ENCODE peak calls at places on chromosomes 12 and 14, in six cellular contexts. One of them, this sample, is unnamed.

GRCh38 chr14:69640931-69641330 is 29.5 kb downstream of the SUSD6 start:
- DNase-seq in MCF 10A: no peak
- DNase-seq in spleen: no peak
- DNase-seq in AG04450: no peak
- DNase-seq in AG09309: no peak
- DNase-seq in fibroblast of the aortic adventitia: no peak
- DNase-seq in this sample: no peak

GRCh38 chr14:101963611-101964296 is 619 bp upstream of the DYNC1H1 start:
- DNase-seq in AG04450: no peak
- DNase-seq in MCF 10A: no peak
- DNase-seq in fibroblast of the aortic adventitia: no peak
- DNase-seq in AG09309: no peak
- DNase-seq in spleen: no peak
- DNase-seq in this sample: no peak

GRCh38 chr12:108516511-108517275 is 1.6 kb downstream of the FICD start:
- DNase-seq in MCF 10A: peak; percentile 26
- DNase-seq in spleen: no peak
- DNase-seq in fibroblast of the aortic adventitia: no peak
- DNase-seq in AG09309: no peak
- DNase-seq in AG04450: no peak
- DNase-seq in this sample: no peak

GRCh38 chr12:69473229-69473628 is 3.0 kb downstream of the FRS2 start:
- DNase-seq in AG04450: no peak
- DNase-seq in spleen: no peak
- DNase-seq in AG09309: no peak
- DNase-seq in fibroblast of the aortic adventitia: no peak
- DNase-seq in MCF 10A: no peak
- DNase-seq in this sample: no peak

GRCh38 chr14:85087201-85087600 is 442.7 kb upstream of the FLRT2 start:
- DNase-seq in AG04450: peak; percentile 2
- DNase-seq in MCF 10A: no peak
- DNase-seq in spleen: no peak
- DNase-seq in fibroblast of the aortic adventitia: peak; percentile 27
- DNase-seq in AG09309: peak; percentile 13
- DNase-seq in this sample: no peak

GRCh38 chr12:43858096-43858495 is 22.2 kb downstream of the TMEM117 start:
- DNase-seq in spleen: no peak
- DNase-seq in MCF 10A: no peak
- DNase-seq in AG04450: no peak
- DNase-seq in AG09309: no peak
- DNase-seq in fibroblast of the aortic adventitia: no peak
- DNase-seq in this sample: no peak

GRCh38 chr14:94077823-94078222 is 3.2 kb downstream of the DDX24 start:
- DNase-seq in AG09309: no peak
- DNase-seq in fibroblast of the aortic adventitia: no peak
- DNase-seq in AG04450: no peak
- DNase-seq in spleen: no peak
- DNase-seq in MCF 10A: no peak
- DNase-seq in this sample: no peak

GRCh38 chr12:51115516-51115915 is 32.1 kb upstream of the CSRNP2 start:
- DNase-seq in spleen: no peak
- DNase-seq in MCF 10A: no peak
- DNase-seq in AG04450: no peak
- DNase-seq in fibroblast of the aortic adventitia: no peak
- DNase-seq in AG09309: no peak
- DNase-seq in this sample: no peak

GRCh38 chr14:51327376-51327775 is 87.3 kb downstream of the TMX1 start:
- DNase-seq in AG09309: no peak
- DNase-seq in spleen: no peak
- DNase-seq in MCF 10A: peak; percentile 11
- DNase-seq in fibroblast of the aortic adventitia: peak; percentile 61
- DNase-seq in AG04450: no peak
- DNase-seq in this sample: no peak

GRCh38 chr12:76649091-76649490 is 89.5 kb upstream of the OSBPL8 start:
- DNase-seq in AG04450: no peak
- DNase-seq in fibroblast of the aortic adventitia: no peak
- DNase-seq in MCF 10A: no peak
- DNase-seq in spleen: no peak
- DNase-seq in AG09309: no peak
- DNase-seq in this sample: no peak

GRCh38 chr14:63045234-63045611 is at the start of gene KCNH5:
- DNase-seq in MCF 10A: no peak
- DNase-seq in fibroblast of the aortic adventitia: peak; percentile 15
- DNase-seq in spleen: no peak
- DNase-seq in AG09309: no peak
- DNase-seq in AG04450: no peak
- DNase-seq in this sample: peak; percentile 80

GRCh38 chr14:71616013-71616412 is 316.2 kb upstream of the RGS6 start:
- DNase-seq in spleen: no peak
- DNase-seq in AG04450: no peak
- DNase-seq in fibroblast of the aortic adventitia: no peak
- DNase-seq in AG09309: no peak
- DNase-seq in MCF 10A: no peak
- DNase-seq in this sample: no peak

GRCh38 chr14:77482422-77482821 is 16.2 kb downstream of the ISM2 start:
- DNase-seq in spleen: no peak
- DNase-seq in AG09309: no peak
- DNase-seq in fibroblast of the aortic adventitia: no peak
- DNase-seq in AG04450: no peak
- DNase-seq in MCF 10A: no peak
- DNase-seq in this sample: no peak

GRCh38 chr14:100844846-100845245 is 18.9 kb downstream of the MEG3 start:
- DNase-seq in spleen: peak; percentile 18
- DNase-seq in AG09309: no peak
- DNase-seq in MCF 10A: no peak
- DNase-seq in AG04450: no peak
- DNase-seq in fibroblast of the aortic adventitia: no peak
- DNase-seq in this sample: no peak

GRCh38 chr14:96285667-96286066 is 29.7 kb downstream of the BDKRB1 start:
- DNase-seq in AG09309: peak; percentile 52
- DNase-seq in fibroblast of the aortic adventitia: no peak
- DNase-seq in MCF 10A: no peak
- DNase-seq in AG04450: no peak
- DNase-seq in spleen: no peak
- DNase-seq in this sample: no peak

GRCh38 chr14:89378119-89378518 is 38.9 kb downstream of the FOXN3 start:
- DNase-seq in spleen: no peak
- DNase-seq in MCF 10A: no peak
- DNase-seq in fibroblast of the aortic adventitia: peak; percentile 45
- DNase-seq in AG04450: peak; percentile 38
- DNase-seq in AG09309: no peak
- DNase-seq in this sample: no peak

GRCh38 chr12:87280356-87280755 is 748.8 kb downstream of the C12orf50 start:
- DNase-seq in AG04450: no peak
- DNase-seq in fibroblast of the aortic adventitia: no peak
- DNase-seq in AG09309: no peak
- DNase-seq in MCF 10A: no peak
- DNase-seq in spleen: no peak
- DNase-seq in this sample: no peak

GRCh38 chr12:101671157-101671791 is 26.2 kb upstream of the CHPT1 start:
- DNase-seq in fibroblast of the aortic adventitia: no peak
- DNase-seq in MCF 10A: no peak
- DNase-seq in AG04450: no peak
- DNase-seq in spleen: peak; percentile 88
- DNase-seq in AG09309: no peak
- DNase-seq in this sample: no peak

GRCh38 chr14:25048170-25049126 is 1.5 kb downstream of the STXBP6 start:
- DNase-seq in AG04450: no peak
- DNase-seq in fibroblast of the aortic adventitia: peak; percentile 91
- DNase-seq in MCF 10A: no peak
- DNase-seq in AG09309: peak; percentile 40
- DNase-seq in spleen: no peak
- DNase-seq in this sample: no peak

GRCh38 chr12:57019983-57020719 is 3.8 kb upstream of the TAC3 start:
- DNase-seq in fibroblast of the aortic adventitia: no peak
- DNase-seq in AG04450: no peak
- DNase-seq in MCF 10A: no peak
- DNase-seq in AG09309: no peak
- DNase-seq in spleen: no peak
- DNase-seq in this sample: no peak

DNA sequence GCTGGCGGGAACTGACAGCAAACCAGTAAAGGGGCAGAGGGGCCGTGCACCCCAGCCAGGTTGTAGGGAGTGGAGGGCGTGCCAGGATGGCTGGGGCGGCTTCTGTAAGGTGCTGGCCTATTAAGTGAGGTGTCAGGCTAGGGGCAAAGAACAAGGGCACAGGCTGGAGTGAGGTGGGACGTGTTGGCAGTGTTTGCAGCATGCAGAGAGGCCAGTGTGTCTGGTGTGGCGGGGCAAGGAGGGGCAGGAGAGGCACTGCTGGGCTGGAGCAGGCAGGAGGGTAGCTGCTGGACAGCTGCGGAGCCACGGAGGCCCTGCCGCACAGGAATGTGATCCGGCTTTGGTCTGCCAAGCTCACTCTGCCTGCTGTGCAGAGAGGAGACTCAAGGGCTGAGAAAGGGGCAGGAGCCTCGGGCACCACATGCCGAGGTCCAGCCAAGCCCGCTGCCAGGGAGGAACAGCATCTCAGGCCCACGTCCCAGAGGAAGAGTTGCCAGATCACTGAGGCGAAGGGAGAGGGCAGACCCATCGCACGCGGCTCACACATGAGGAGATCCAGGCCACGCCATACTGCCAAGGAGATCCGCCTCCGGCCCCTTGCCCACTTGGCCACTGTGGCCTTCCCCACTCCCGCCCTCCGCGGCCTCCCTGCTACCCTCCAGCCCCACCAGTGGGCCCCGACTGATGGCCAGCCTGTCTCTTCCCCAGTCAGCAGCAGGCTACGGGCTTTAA is 46.8 kb downstream of the AMN start:
- DNase-seq in AG09309: no peak
- DNase-seq in MCF 10A: no peak
- DNase-seq in spleen: peak; percentile 63
- DNase-seq in fibroblast of the aortic adventitia: no peak
- DNase-seq in AG04450: no peak
- DNase-seq in this sample: no peak
- TF ChIP-seq CTCF in AG09309: no peak
- TF ChIP-seq CTCF in MCF 10A: no peak
- TF ChIP-seq CTCF in spleen: no peak
- TF ChIP-seq CTCF in fibroblast of the aortic adventitia: no peak
- TF ChIP-seq CTCF in AG04450: no peak
- TF ChIP-seq CTCF in this sample: no peak

DNA sequence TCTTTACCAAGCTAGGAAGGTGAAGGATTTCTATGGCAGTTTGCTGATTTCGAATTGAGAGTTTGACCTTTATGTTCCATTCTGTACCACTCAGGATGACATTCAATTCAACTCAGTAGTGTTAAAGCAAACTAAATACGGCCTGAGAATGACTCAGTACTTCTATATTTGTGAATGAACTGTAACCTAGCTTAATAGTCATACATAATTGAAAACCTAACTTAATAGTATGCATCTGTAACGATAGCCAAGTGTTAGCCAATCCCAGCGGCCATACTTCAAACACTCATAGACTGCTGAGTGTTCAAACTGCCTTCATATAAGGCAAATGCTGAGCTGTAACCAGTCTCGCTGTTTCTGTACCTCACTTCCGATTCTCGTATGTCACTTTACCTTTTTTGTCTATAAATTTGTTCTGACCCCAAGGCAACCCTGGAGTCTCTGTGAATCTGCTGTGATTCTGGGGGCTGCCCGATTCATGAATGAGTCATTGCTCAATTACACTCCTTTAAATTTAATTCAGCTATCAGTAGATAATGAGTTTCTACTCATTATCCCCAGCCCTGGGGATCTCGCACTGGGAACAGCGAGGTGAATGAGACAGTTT is 98.5 kb upstream of the SLC24A4 start:
- DNase-seq in spleen: no peak
- DNase-seq in AG04450: no peak
- DNase-seq in MCF 10A: peak; percentile 58
- DNase-seq in fibroblast of the aortic adventitia: no peak
- DNase-seq in AG09309: no peak
- DNase-seq in this sample: no peak
- TF ChIP-seq CTCF in spleen: no peak
- TF ChIP-seq CTCF in AG04450: no peak
- TF ChIP-seq CTCF in MCF 10A: no peak
- TF ChIP-seq CTCF in fibroblast of the aortic adventitia: no peak
- TF ChIP-seq CTCF in AG09309: no peak
- TF ChIP-seq CTCF in this sample: no peak

GRCh38 chr12:6072302-6072752 is 52.1 kb downstream of the VWF start:
- DNase-seq in AG04450: peak; percentile 33
- DNase-seq in spleen: no peak
- DNase-seq in MCF 10A: peak; percentile 76
- DNase-seq in fibroblast of the aortic adventitia: peak; percentile 81
- DNase-seq in AG09309: no peak
- DNase-seq in this sample: no peak
- TF ChIP-seq CTCF in AG04450: peak; percentile 47
- TF ChIP-seq CTCF in spleen: no peak
- TF ChIP-seq CTCF in MCF 10A: no peak
- TF ChIP-seq CTCF in fibroblast of the aortic adventitia: peak; percentile 46
- TF ChIP-seq CTCF in AG09309: peak; percentile 30
- TF ChIP-seq CTCF in this sample: no peak

GRCh38 chr14:72975776-72976175 is 49.5 kb downstream of the DCAF4 start:
- DNase-seq in spleen: peak; percentile 24
- DNase-seq in AG04450: no peak
- DNase-seq in MCF 10A: no peak
- DNase-seq in fibroblast of the aortic adventitia: no peak
- DNase-seq in AG09309: no peak
- DNase-seq in this sample: no peak
- TF ChIP-seq CTCF in spleen: no peak
- TF ChIP-seq CTCF in AG04450: peak; percentile 3
- TF ChIP-seq CTCF in MCF 10A: no peak
- TF ChIP-seq CTCF in fibroblast of the aortic adventitia: no peak
- TF ChIP-seq CTCF in AG09309: no peak
- TF ChIP-seq CTCF in this sample: peak; percentile 21